ENCODE peak calls at places on chromosomes 11 and 22, in six cellular contexts. E, B, W, R, P and T are unnamed samples.
A peak's percentile ranks its signal among the peaks of the same experiment; 100 is the strongest.

GRCh38 chr11:86896486-86896885 is 58.7 kb downstream of the FZD4 start:
- DNase-seq in W (no peak), R (no peak), P (no peak), B (no peak), E (no peak), T (no peak)

GRCh38 chr22:21450858-21451331 is 16.3 kb upstream of the TMEM191C start:
- DNase-seq in P (no peak), E (peak; percentile 43), W (peak; percentile 7), B (no peak), R (no peak), T (no peak)

GRCh38 chr22:27309713-27310112 is 491.8 kb downstream of the MN1 start:
- DNase-seq in W (no peak), E (no peak), R (no peak), B (no peak), P (no peak), T (no peak)

GRCh38 chr11:13169709-13170108 is 107.9 kb upstream of the BMAL1 start:
- DNase-seq in B (no peak), E (no peak), W (no peak), P (peak; percentile 33), R (no peak), T (no peak)

GRCh38 chr22:42932197-42932519 is 75.1 kb upstream of the ARFGAP3 start:
- DNase-seq in E (no peak), P (no peak), R (no peak), W (no peak), B (no peak), T (no peak)

GRCh38 chr11:132405728-132406127 is 1035.3 kb downstream of the NTM start:
- DNase-seq in W (no peak), R (no peak), E (no peak), P (no peak), B (no peak), T (no peak)

GRCh38 chr11:29321293-29322132 is 695.3 kb downstream of the KCNA4 start:
- DNase-seq in W (no peak), B (no peak), R (no peak), E (no peak), P (no peak), T (no peak)

GRCh38 chr22:49192180-49192856 is 635.4 kb downstream of the BRD1 start:
- DNase-seq in B (no peak), W (no peak), E (no peak), R (no peak), P (no peak), T (no peak)

GRCh38 chr11:57566035-57566504 is 1.4 kb downstream of the UBE2L6 start:
- DNase-seq in E (no peak), P (no peak), B (peak; percentile 16), W (no peak), R (no peak), T (peak; percentile 60)

GRCh38 chr22:41925783-41926460 is 684 bp downstream of the TNFRSF13C start:
- DNase-seq in P (no peak), R (peak; percentile 30), B (peak; percentile 83), E (peak; percentile 81), W (peak; percentile 67), T (peak; percentile 89)

GRCh38 chr22:24938741-24939341 is 7.7 kb downstream of the LHFPL7 start:
- DNase-seq in W (no peak), P (no peak), R (peak; percentile 34), B (peak; percentile 7), E (no peak), T (peak; percentile 14)

GRCh38 chr11:65565624-65566453 is 4.4 kb upstream of the ZNRD2 start:
- DNase-seq in R (no peak), P (no peak), B (no peak), W (peak; percentile 65), E (no peak), T (no peak)

GRCh38 chr11:64285885-64286800 is 495 bp downstream of the GPR137 start:
- DNase-seq in B (no peak), P (no peak), W (no peak), E (no peak), R (no peak), T (no peak)

GRCh38 chr11:84130646-84131427 is 844.7 kb upstream of the CCDC90B start:
- DNase-seq in B (no peak), P (no peak), R (no peak), E (no peak), W (no peak), T (no peak)

GRCh38 chr11:3231550-3231850 is 717 bp downstream of the MRGPRE start:
- DNase-seq in R (no peak), W (no peak), E (no peak), B (no peak), P (no peak), T (no peak)

GRCh38 chr11:33674035-33674814 is 26.4 kb downstream of the C11orf91 start:
- DNase-seq in R (no peak), P (no peak), E (no peak), B (no peak), W (no peak), T (no peak)

GRCh38 chr11:20762980-20763379 is 93.6 kb downstream of the NELL1 start:
- DNase-seq in W (no peak), R (no peak), B (no peak), E (no peak), P (no peak), T (no peak)

GRCh38 chr11:120139316-120140069 is 1.6 kb upstream of the TRIM29 start:
- DNase-seq in E (no peak), R (no peak), B (no peak), W (no peak), P (no peak), T (no peak)

GRCh38 chr11:61955416-61956135 is 5.4 kb downstream of the BEST1 start:
- DNase-seq in B (no peak), R (no peak), W (peak; percentile 43), P (no peak), E (peak; percentile 81), T (peak; percentile 31)

GRCh38 chr11:12234216-12234615 is 123.8 kb downstream of the MICAL2 start:
- DNase-seq in E (no peak), B (no peak), R (no peak), W (no peak), P (no peak), T (no peak)

GRCh38 chr11:12121011-12121410 is 10.6 kb downstream of the MICAL2 start:
- DNase-seq in W (no peak), E (no peak), B (no peak), R (no peak), P (no peak), T (no peak)

GRCh38 chr22:20439928-20440575 is 2.4 kb upstream of the SCARF2 start:
- DNase-seq in R (no peak), E (peak; percentile 48), P (no peak), B (no peak), W (peak; percentile 12), T (no peak)

GRCh38 chr11:119373917-119374631 is 7.4 kb downstream of the USP2 start:
- DNase-seq in E (peak; percentile 82), B (peak; percentile 66), R (peak; percentile 62), P (no peak), W (no peak), T (no peak)

GRCh38 chr11:88312665-88313064 is 24.9 kb downstream of the CTSC start:
- DNase-seq in E (no peak), W (no peak), P (no peak), R (no peak), B (no peak), T (no peak)

GRCh38 chr22:38202437-38203089 is 769 bp downstream of the MAFF start:
- DNase-seq in P (no peak), R (peak; percentile 34), B (peak; percentile 66), E (peak; percentile 93), W (peak; percentile 59), T (peak; percentile 59)

GRCh38 chr11:29300441-29300840 is 716.4 kb downstream of the KCNA4 start:
- DNase-seq in R (no peak), B (no peak), P (no peak), W (no peak), E (no peak), T (no peak)